ENCODE peak calls at places on chromosomes 3 and 15, in five cellular contexts. Z, X, P, K and A are unnamed samples.

GRCh38 chr15:99481406-99481805 is 84.4 kb upstream of the MEF2A start:
- DNase-seq in Z (no peak), X (no peak), P (no peak), K (no peak), A (no peak)

GRCh38 chr3:118945834-118946233 is 88.8 kb downstream of the IGSF11 start:
- DNase-seq in Z (no peak), X (no peak), P (no peak), K (no peak), A (no peak)

GRCh38 chr3:37601832-37602231 is 259.8 kb upstream of the CTDSPL start:
- DNase-seq in Z (no peak), X (no peak), P (peak; percentile 7), K (no peak), A (no peak)

GRCh38 chr15:76429661-76430060 is 93.1 kb downstream of the ISL2 start:
- DNase-seq in Z (no peak), X (no peak), P (no peak), K (no peak), A (no peak)

GRCh38 chr15:68303134-68303533 is 25.6 kb downstream of the FEM1B start:
- DNase-seq in Z (no peak), X (no peak), P (no peak), K (peak; percentile 13), A (no peak)

GRCh38 chr3:22620498-22620897 is 582.6 kb upstream of the UBE2E2 start:
- DNase-seq in Z (no peak), X (no peak), P (peak; percentile 44), K (no peak), A (no peak)

GRCh38 chr3:100525753-100526612 is 33.6 kb downstream of the TMEM45A start:
- DNase-seq in Z (no peak), X (no peak), P (peak; percentile 96), K (peak; percentile 83), A (no peak)

GRCh38 chr3:39343076-39343717 is 13.7 kb downstream of the CCR8 start:
- DNase-seq in Z (no peak), X (no peak), P (no peak), K (no peak), A (no peak)

GRCh38 chr3:56688191-56688590 is 5.1 kb upstream of the TASOR start:
- DNase-seq in Z (no peak), X (no peak), P (no peak), K (no peak), A (no peak)